ENCODE peak calls at places on chromosomes 5 and 9, in nine cellular contexts. One of them, this sample, is unnamed.

GRCh38 chr5:52725065-52725746 is 62.5 kb upstream of the ITGA1 start:
- DNase-seq in fibroblast of mammary gland: no peak
- DNase-seq in WERI-Rb-1: no peak
- DNase-seq in SK-N-SH: no peak
- DNase-seq in cardiac fibroblast: peak; percentile 45
- DNase-seq in HCT116: no peak
- DNase-seq in brain microvascular endothelial cell: peak; percentile 86
- DNase-seq in cardiac muscle cell: no peak
- DNase-seq in HFF-Myc: no peak
- DNase-seq in this sample: peak; percentile 33

GRCh38 chr9:401223-401622 is 186.6 kb downstream of the DOCK8 start:
- DNase-seq in WERI-Rb-1: peak; percentile 84
- DNase-seq in brain microvascular endothelial cell: no peak
- DNase-seq in fibroblast of mammary gland: no peak
- DNase-seq in HCT116: no peak
- DNase-seq in SK-N-SH: no peak
- DNase-seq in cardiac muscle cell: no peak
- DNase-seq in HFF-Myc: no peak
- DNase-seq in cardiac fibroblast: no peak
- DNase-seq in this sample: no peak

GRCh38 chr9:97710356-97711222 is 13.4 kb upstream of the XPA start:
- DNase-seq in brain microvascular endothelial cell: peak; percentile 62
- DNase-seq in cardiac muscle cell: peak; percentile 83
- DNase-seq in SK-N-SH: peak; percentile 79
- DNase-seq in WERI-Rb-1: peak; percentile 56
- DNase-seq in HCT116: peak; percentile 47
- DNase-seq in fibroblast of mammary gland: peak; percentile 72
- DNase-seq in HFF-Myc: peak; percentile 33
- DNase-seq in cardiac fibroblast: peak; percentile 82
- DNase-seq in this sample: peak; percentile 51

GRCh38 chr5:100799166-100799565 is 103.9 kb downstream of the ST8SIA4 start:
- DNase-seq in HFF-Myc: no peak
- DNase-seq in cardiac fibroblast: no peak
- DNase-seq in cardiac muscle cell: no peak
- DNase-seq in SK-N-SH: no peak
- DNase-seq in fibroblast of mammary gland: no peak
- DNase-seq in WERI-Rb-1: no peak
- DNase-seq in brain microvascular endothelial cell: no peak
- DNase-seq in HCT116: no peak
- DNase-seq in this sample: no peak

GRCh38 chr9:132946624-132947295 is 2.3 kb upstream of the TSC1 start:
- DNase-seq in cardiac muscle cell: peak; percentile 54
- DNase-seq in cardiac fibroblast: peak; percentile 50
- DNase-seq in HCT116: no peak
- DNase-seq in brain microvascular endothelial cell: peak; percentile 40
- DNase-seq in WERI-Rb-1: peak; percentile 50
- DNase-seq in SK-N-SH: no peak
- DNase-seq in HFF-Myc: no peak
- DNase-seq in fibroblast of mammary gland: peak; percentile 48
- DNase-seq in this sample: no peak

GRCh38 chr9:91807640-91808246 is 142.3 kb downstream of the ROR2 start:
- DNase-seq in WERI-Rb-1: no peak
- DNase-seq in HFF-Myc: no peak
- DNase-seq in cardiac fibroblast: no peak
- DNase-seq in HCT116: no peak
- DNase-seq in cardiac muscle cell: peak; percentile 79
- DNase-seq in fibroblast of mammary gland: no peak
- DNase-seq in SK-N-SH: no peak
- DNase-seq in brain microvascular endothelial cell: no peak
- DNase-seq in this sample: no peak

GRCh38 chr5:95808686-95809413 is 13.7 kb downstream of the GLRX start:
- DNase-seq in WERI-Rb-1: no peak
- DNase-seq in SK-N-SH: no peak
- DNase-seq in HFF-Myc: peak; percentile 67
- DNase-seq in cardiac muscle cell: peak; percentile 43
- DNase-seq in brain microvascular endothelial cell: peak; percentile 74
- DNase-seq in cardiac fibroblast: peak; percentile 95
- DNase-seq in fibroblast of mammary gland: peak; percentile 90
- DNase-seq in HCT116: no peak
- DNase-seq in this sample: peak; percentile 58

GRCh38 chr9:16521868-16522381 is 348.5 kb downstream of the BNC2 start:
- DNase-seq in SK-N-SH: peak; percentile 19
- DNase-seq in cardiac fibroblast: peak; percentile 79
- DNase-seq in brain microvascular endothelial cell: peak; percentile 40
- DNase-seq in WERI-Rb-1: no peak
- DNase-seq in cardiac muscle cell: no peak
- DNase-seq in fibroblast of mammary gland: peak; percentile 91
- DNase-seq in HCT116: no peak
- DNase-seq in HFF-Myc: peak; percentile 94
- DNase-seq in this sample: no peak

GRCh38 chr5:36177715-36178556 is 26.0 kb downstream of the SKP2 start:
- DNase-seq in HCT116: peak; percentile 7
- DNase-seq in brain microvascular endothelial cell: peak; percentile 24
- DNase-seq in cardiac fibroblast: peak; percentile 67
- DNase-seq in fibroblast of mammary gland: peak; percentile 71
- DNase-seq in cardiac muscle cell: peak; percentile 52
- DNase-seq in WERI-Rb-1: peak; percentile 16
- DNase-seq in HFF-Myc: peak; percentile 26
- DNase-seq in SK-N-SH: peak; percentile 32
- DNase-seq in this sample: no peak

GRCh38 chr9:107465467-107466451 is 23.8 kb downstream of the KLF4 start:
- DNase-seq in HCT116: no peak
- DNase-seq in cardiac muscle cell: peak; percentile 78
- DNase-seq in brain microvascular endothelial cell: peak; percentile 45
- DNase-seq in cardiac fibroblast: peak; percentile 61
- DNase-seq in SK-N-SH: peak; percentile 84
- DNase-seq in HFF-Myc: no peak
- DNase-seq in WERI-Rb-1: peak; percentile 58
- DNase-seq in fibroblast of mammary gland: peak; percentile 61
- DNase-seq in this sample: peak; percentile 70

GRCh38 chr5:141871870-141872269 is 6.3 kb downstream of the PCDH1 start:
- DNase-seq in fibroblast of mammary gland: no peak
- DNase-seq in brain microvascular endothelial cell: no peak
- DNase-seq in WERI-Rb-1: no peak
- DNase-seq in cardiac muscle cell: no peak
- DNase-seq in SK-N-SH: no peak
- DNase-seq in HFF-Myc: no peak
- DNase-seq in cardiac fibroblast: no peak
- DNase-seq in HCT116: no peak
- DNase-seq in this sample: no peak

GRCh38 chr5:36156619-36157018 is 4.7 kb downstream of the SKP2 start:
- DNase-seq in SK-N-SH: no peak
- DNase-seq in fibroblast of mammary gland: no peak
- DNase-seq in HCT116: no peak
- DNase-seq in WERI-Rb-1: no peak
- DNase-seq in cardiac muscle cell: peak; percentile 19
- DNase-seq in cardiac fibroblast: peak; percentile 28
- DNase-seq in HFF-Myc: peak; percentile 10
- DNase-seq in brain microvascular endothelial cell: peak; percentile 35
- DNase-seq in this sample: no peak

GRCh38 chr9:124550080-124550479 is 42.9 kb upstream of the NR5A1 start:
- DNase-seq in cardiac muscle cell: no peak
- DNase-seq in brain microvascular endothelial cell: no peak
- DNase-seq in WERI-Rb-1: no peak
- DNase-seq in HFF-Myc: no peak
- DNase-seq in SK-N-SH: no peak
- DNase-seq in HCT116: no peak
- DNase-seq in cardiac fibroblast: no peak
- DNase-seq in fibroblast of mammary gland: no peak
- DNase-seq in this sample: no peak

GRCh38 chr5:53423724-53424123 is 56.7 kb upstream of the FST start:
- DNase-seq in brain microvascular endothelial cell: no peak
- DNase-seq in WERI-Rb-1: no peak
- DNase-seq in HFF-Myc: no peak
- DNase-seq in cardiac muscle cell: no peak
- DNase-seq in fibroblast of mammary gland: peak; percentile 86
- DNase-seq in HCT116: no peak
- DNase-seq in cardiac fibroblast: no peak
- DNase-seq in SK-N-SH: no peak
- DNase-seq in this sample: no peak

GRCh38 chr9:119026120-119026519 is 343.1 kb downstream of the BRINP1 start:
- DNase-seq in WERI-Rb-1: peak; percentile 10
- DNase-seq in cardiac muscle cell: no peak
- DNase-seq in SK-N-SH: peak; percentile 16
- DNase-seq in HCT116: no peak
- DNase-seq in fibroblast of mammary gland: peak; percentile 60
- DNase-seq in HFF-Myc: no peak
- DNase-seq in brain microvascular endothelial cell: no peak
- DNase-seq in cardiac fibroblast: no peak
- DNase-seq in this sample: no peak

GRCh38 chr9:126623667-126624452 is 10.1 kb downstream of the LMX1B start:
- DNase-seq in cardiac muscle cell: no peak
- DNase-seq in HFF-Myc: no peak
- DNase-seq in SK-N-SH: no peak
- DNase-seq in fibroblast of mammary gland: no peak
- DNase-seq in cardiac fibroblast: no peak
- DNase-seq in brain microvascular endothelial cell: no peak
- DNase-seq in HCT116: no peak
- DNase-seq in WERI-Rb-1: no peak
- DNase-seq in this sample: no peak

GRCh38 chr5:114391321-114391720 is 29.5 kb downstream of the KCNN2 start:
- DNase-seq in SK-N-SH: no peak
- DNase-seq in HCT116: no peak
- DNase-seq in brain microvascular endothelial cell: no peak
- DNase-seq in fibroblast of mammary gland: peak; percentile 2
- DNase-seq in WERI-Rb-1: no peak
- DNase-seq in cardiac fibroblast: no peak
- DNase-seq in cardiac muscle cell: no peak
- DNase-seq in HFF-Myc: peak; percentile 57
- DNase-seq in this sample: no peak

GRCh38 chr5:180090769-180091546 is 19.4 kb upstream of the RNF130 start:
- DNase-seq in cardiac muscle cell: peak; percentile 52
- DNase-seq in HCT116: peak; percentile 64
- DNase-seq in HFF-Myc: no peak
- DNase-seq in fibroblast of mammary gland: peak; percentile 17
- DNase-seq in WERI-Rb-1: peak; percentile 39
- DNase-seq in brain microvascular endothelial cell: peak; percentile 36
- DNase-seq in cardiac fibroblast: peak; percentile 33
- DNase-seq in SK-N-SH: no peak
- DNase-seq in this sample: peak; percentile 56
- TF ChIP-seq CTCF in cardiac muscle cell: peak; percentile 23
- TF ChIP-seq CTCF in HCT116: no peak
- TF ChIP-seq CTCF in HFF-Myc: no peak
- TF ChIP-seq CTCF in fibroblast of mammary gland: no peak
- TF ChIP-seq CTCF in WERI-Rb-1: peak; percentile 17
- TF ChIP-seq CTCF in brain microvascular endothelial cell: peak; percentile 53
- TF ChIP-seq CTCF in cardiac fibroblast: peak; percentile 25
- TF ChIP-seq CTCF in SK-N-SH: peak; percentile 19
- TF ChIP-seq CTCF in this sample: peak; percentile 20

GRCh38 chr5:172868924-172869565 is 35.0 kb downstream of the ERGIC1 start:
- DNase-seq in WERI-Rb-1: no peak
- DNase-seq in cardiac muscle cell: no peak
- DNase-seq in HCT116: peak; percentile 21
- DNase-seq in SK-N-SH: peak; percentile 39
- DNase-seq in cardiac fibroblast: peak; percentile 97
- DNase-seq in HFF-Myc: no peak
- DNase-seq in brain microvascular endothelial cell: peak; percentile 93
- DNase-seq in fibroblast of mammary gland: peak; percentile 98
- DNase-seq in this sample: peak; percentile 72
- TF ChIP-seq CTCF in WERI-Rb-1: no peak
- TF ChIP-seq CTCF in cardiac muscle cell: peak; percentile 56
- TF ChIP-seq CTCF in HCT116: no peak
- TF ChIP-seq CTCF in SK-N-SH: peak; percentile 61
- TF ChIP-seq CTCF in cardiac fibroblast: peak; percentile 56
- TF ChIP-seq CTCF in HFF-Myc: peak; percentile 31
- TF ChIP-seq CTCF in brain microvascular endothelial cell: peak; percentile 73
- TF ChIP-seq CTCF in fibroblast of mammary gland: peak; percentile 44
- TF ChIP-seq CTCF in this sample: no peak

DNA sequence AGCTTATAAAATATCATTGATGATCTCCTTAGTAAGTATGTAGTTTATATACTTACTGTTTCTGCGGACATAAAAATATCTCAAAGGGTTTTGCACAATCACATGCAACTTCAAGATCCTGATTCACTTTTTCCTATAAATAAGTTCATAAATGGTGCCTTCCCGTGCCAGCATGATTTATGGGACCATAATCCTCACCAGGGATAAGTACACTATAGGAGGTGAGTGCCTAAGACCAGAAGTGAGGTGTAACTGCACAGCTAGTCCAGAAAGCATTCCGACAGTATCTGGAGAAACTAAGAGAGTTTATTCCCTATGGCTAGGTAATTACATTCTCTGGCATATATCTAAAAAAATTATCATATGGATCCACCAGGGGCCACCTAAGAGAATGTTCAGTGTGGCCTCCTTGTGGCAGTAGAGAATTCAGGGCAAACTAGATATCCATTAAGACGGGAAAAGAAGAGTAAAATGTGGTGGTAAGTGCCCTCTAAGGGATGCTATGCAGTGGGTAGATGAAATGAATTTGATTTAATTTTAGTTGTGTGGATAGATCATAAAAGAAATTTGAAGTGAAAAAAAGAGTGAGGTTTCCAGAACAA is 402.5 kb upstream of the SLC24A2 start:
- DNase-seq in cardiac muscle cell: no peak
- DNase-seq in cardiac fibroblast: peak; percentile 13
- DNase-seq in HCT116: no peak
- DNase-seq in brain microvascular endothelial cell: no peak
- DNase-seq in HFF-Myc: no peak
- DNase-seq in WERI-Rb-1: no peak
- DNase-seq in SK-N-SH: no peak
- DNase-seq in fibroblast of mammary gland: no peak
- DNase-seq in this sample: no peak
- TF ChIP-seq CTCF in cardiac muscle cell: no peak
- TF ChIP-seq CTCF in cardiac fibroblast: peak; percentile 21
- TF ChIP-seq CTCF in HCT116: peak; percentile 34
- TF ChIP-seq CTCF in brain microvascular endothelial cell: peak; percentile 55
- TF ChIP-seq CTCF in HFF-Myc: peak; percentile 2
- TF ChIP-seq CTCF in WERI-Rb-1: no peak
- TF ChIP-seq CTCF in SK-N-SH: no peak
- TF ChIP-seq CTCF in fibroblast of mammary gland: peak; percentile 27
- TF ChIP-seq CTCF in this sample: no peak

GRCh38 chr9:93531374-93531773 is 45.0 kb upstream of the PHF2 start:
- DNase-seq in brain microvascular endothelial cell: no peak
- DNase-seq in cardiac muscle cell: no peak
- DNase-seq in WERI-Rb-1: no peak
- DNase-seq in fibroblast of mammary gland: peak; percentile 22
- DNase-seq in cardiac fibroblast: peak; percentile 10
- DNase-seq in HFF-Myc: no peak
- DNase-seq in HCT116: no peak
- DNase-seq in SK-N-SH: no peak
- DNase-seq in this sample: no peak
- TF ChIP-seq CTCF in brain microvascular endothelial cell: peak; percentile 25
- TF ChIP-seq CTCF in cardiac muscle cell: no peak
- TF ChIP-seq CTCF in WERI-Rb-1: peak; percentile 3
- TF ChIP-seq CTCF in fibroblast of mammary gland: peak; percentile 9
- TF ChIP-seq CTCF in cardiac fibroblast: peak; percentile 20
- TF ChIP-seq CTCF in HFF-Myc: no peak
- TF ChIP-seq CTCF in HCT116: peak; percentile 15
- TF ChIP-seq CTCF in SK-N-SH: no peak
- TF ChIP-seq CTCF in this sample: no peak

This sample was measured in stomach.